ENCODE peak calls at places on chromosome 6, in five cellular contexts. B is IMR-90, O is WTC11, D is HepG2, M is H1. R is an unnamed sample.

GRCh38 chr6:36793913-36794703 is 45.1 kb downstream of the CPNE5 start:
- DNase-seq in O (no peak), D (no peak), M (no peak), B (peak; percentile 12), R (no peak)

GRCh38 chr6:89375427-89375868 is 22.9 kb upstream of the UBE2J1 start:
- DNase-seq in B (no peak), M (peak; percentile 78), D (peak; percentile 80), O (peak; percentile 87), R (no peak)

GRCh38 chr6:157148391-157149323 is 174.7 kb downstream of the TMEM242 start:
- DNase-seq in M (no peak), O (no peak), D (no peak), B (peak; percentile 98), R (peak; percentile 82)

GRCh38 chr6:133235219-133235618 is 5.9 kb upstream of the EYA4 start:
- DNase-seq in M (no peak), B (no peak), O (no peak), D (no peak), R (no peak)

GRCh38 chr6:54299542-54300269 is 8.5 kb upstream of the TINAG start:
- DNase-seq in D (no peak), O (no peak), B (peak; percentile 32), M (no peak), R (no peak)

GRCh38 chr6:108541843-108542795 is 18.6 kb upstream of the FOXO3 start:
- DNase-seq in B (peak; percentile 87), D (peak; percentile 51), M (peak; percentile 72), O (peak; percentile 72), R (peak; percentile 40)

GRCh38 chr6:163652328-163652727 is 237.8 kb downstream of the QKI start:
- DNase-seq in O (no peak), B (no peak), M (no peak), D (no peak), R (no peak)

GRCh38 chr6:57024321-57024720 is 22.2 kb upstream of the KIAA1586 start:
- DNase-seq in M (no peak), O (no peak), D (no peak), B (no peak), R (no peak)

GRCh38 chr6:106626485-106626884 is 2.8 kb downstream of the RTN4IP1 start:
- DNase-seq in M (no peak), D (no peak), O (no peak), B (no peak), R (no peak)

GRCh38 chr6:110326609-110327008 is 31.5 kb downstream of the METTL24 start:
- DNase-seq in M (no peak), B (no peak), O (no peak), D (no peak), R (no peak)

GRCh38 chr6:149032599-149033405 is 284.7 kb upstream of the TAB2 start:
- DNase-seq in D (peak; percentile 98), O (no peak), B (peak; percentile 84), M (no peak), R (peak; percentile 59)

GRCh38 chr6:134849920-134850447 is 99.9 kb downstream of the ALDH8A1 start:
- DNase-seq in D (peak; percentile 27), M (no peak), B (no peak), O (no peak), R (no peak)

GRCh38 chr6:66605971-66606370 is 898.9 kb upstream of the EYS start:
- DNase-seq in M (no peak), D (no peak), B (peak; percentile 3), O (no peak), R (no peak)

GRCh38 chr6:26304213-26305096 is 60.5 kb upstream of the BTN3A2 start:
- DNase-seq in M (no peak), B (peak; percentile 70), O (peak; percentile 37), D (no peak), R (no peak)

GRCh38 chr6:26307830-26308229 is 57.2 kb upstream of the BTN3A2 start:
- DNase-seq in O (no peak), D (no peak), M (no peak), B (no peak), R (no peak)

GRCh38 chr6:26305097-26305841 is 59.7 kb upstream of the BTN3A2 start:
- DNase-seq in O (peak; percentile 83), B (peak; percentile 87), M (peak; percentile 83), D (peak; percentile 77), R (peak; percentile 87)

GRCh38 chr6:26302941-26303559 is 61.9 kb upstream of the BTN3A2 start:
- DNase-seq in O (no peak), D (no peak), M (no peak), B (no peak), R (no peak)

DNA sequence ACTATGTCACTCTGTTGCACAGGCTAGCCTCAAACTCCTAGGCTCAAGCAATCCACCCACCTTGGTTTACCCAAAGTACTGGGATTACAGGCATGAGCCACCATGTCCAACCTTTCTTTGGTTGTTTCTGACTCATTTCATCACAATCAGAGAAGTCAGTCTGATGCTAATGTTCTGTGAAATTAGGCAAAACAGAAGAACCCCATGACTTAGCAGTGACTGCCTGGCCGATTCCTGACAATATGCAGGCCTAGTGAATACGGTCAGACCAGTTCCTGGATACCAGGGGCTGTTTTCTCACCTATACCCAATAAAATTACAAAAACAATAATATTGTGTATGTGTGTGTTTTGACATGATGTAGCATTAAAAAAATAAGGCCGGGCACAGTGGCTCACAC is 58.8 kb upstream of the BTN3A2 start:
- DNase-seq in M (no peak), D (no peak), O (no peak), B (peak; percentile 43), R (no peak)
- TF ChIP-seq USF2 in M (no peak), D (no peak), O (no peak), B (no peak), R (no peak)

DNA sequence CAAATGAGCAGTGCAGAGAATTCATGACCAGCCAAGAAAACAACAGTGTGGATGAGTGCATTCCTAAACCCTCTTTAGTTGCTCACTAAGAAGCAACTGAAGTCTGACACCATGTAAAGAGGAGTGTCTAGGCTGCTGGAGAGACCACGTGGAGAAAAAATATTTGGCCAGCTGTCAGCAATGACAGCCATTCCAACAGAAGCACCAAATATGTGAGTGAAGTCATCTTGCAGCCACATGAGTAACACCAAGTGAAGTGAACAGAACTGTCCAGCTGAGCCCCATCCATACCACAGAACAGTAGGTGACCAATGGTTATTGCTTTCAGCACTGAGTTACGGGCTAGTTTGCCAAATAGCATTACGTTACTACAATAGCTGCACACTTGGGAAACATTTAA is 89.4 kb downstream of the TBXT start:
- DNase-seq in D (no peak), O (no peak), B (peak; percentile 96), M (no peak), R (no peak)
- TF ChIP-seq USF2 in D (no peak), O (no peak), B (peak; percentile 94), M (no peak), R (no peak)

GRCh38 chr6:11595903-11596302 is 58.4 kb downstream of the TMEM170B start:
- DNase-seq in M (no peak), O (peak; percentile 29), D (no peak), B (peak; percentile 34), R (peak; percentile 41)
- TF ChIP-seq USF2 in M (no peak), O (no peak), D (no peak), B (no peak), R (no peak)

DNA sequence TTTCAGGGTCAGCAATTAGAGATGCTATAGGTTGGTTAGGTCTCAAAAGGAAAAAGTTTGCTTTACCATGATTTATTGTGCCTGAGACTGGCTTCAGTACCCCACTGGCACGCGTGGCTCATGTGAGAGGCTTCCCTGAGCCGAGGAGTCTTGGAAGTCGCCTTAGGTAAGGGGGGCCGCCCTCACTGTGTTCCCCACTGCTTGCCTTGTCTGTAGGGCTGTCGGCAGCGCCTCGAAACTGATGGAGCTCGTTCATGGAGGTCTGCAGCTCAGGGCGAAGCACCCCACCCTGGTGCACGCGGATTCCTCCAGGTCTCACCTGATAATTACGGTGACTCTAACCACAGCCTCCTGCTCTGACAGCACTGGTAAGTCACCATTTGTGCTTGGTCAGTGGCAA is 39.2 kb downstream of the FRMD1 start:
- DNase-seq in D (no peak), O (no peak), B (no peak), M (no peak), R (no peak)
- TF ChIP-seq USF2 in D (no peak), O (no peak), B (no peak), M (no peak), R (no peak)

DNA sequence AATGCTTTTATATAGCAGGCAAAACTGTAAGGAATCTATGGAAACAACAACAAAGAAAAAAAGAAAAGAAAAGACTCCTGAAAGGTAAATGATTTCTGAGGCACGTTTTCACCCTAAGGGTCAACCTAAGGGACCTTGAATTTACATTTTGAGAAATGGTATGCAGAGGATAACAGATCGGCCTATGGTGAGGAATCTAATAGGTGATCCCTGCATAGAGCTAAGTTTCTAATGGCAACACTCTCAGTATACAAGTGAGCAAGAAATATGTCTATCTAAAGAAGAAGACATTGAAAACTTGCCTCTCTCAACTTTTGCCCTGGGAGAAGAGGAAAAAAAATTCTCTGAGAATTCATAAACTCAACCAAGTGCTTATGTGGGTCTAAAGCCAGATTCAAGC is 18.9 kb upstream of the AKAP7 start:
- DNase-seq in D (no peak), M (no peak), O (no peak), B (no peak), R (no peak)
- TF ChIP-seq USF2 in D (no peak), M (no peak), O (no peak), B (no peak), R (no peak)

GRCh38 chr6:44101832-44102231 is 25.4 kb downstream of the MRPL14 start:
- DNase-seq in O (no peak), M (no peak), B (no peak), D (no peak), R (no peak)
- TF ChIP-seq USF2 in O (no peak), M (no peak), B (no peak), D (no peak), R (no peak)

R was measured in A549.